ENCODE peak calls at places on chromosomes 12 and 14, in seven cellular contexts. S is psoas muscle, Y is tibial nerve, R is A549, C is tibial artery, H is coronary artery, V is adrenal gland. N is an unnamed sample.

GRCh38 chr14:44154889-44155288 is 352.2 kb downstream of the FSCB start:
- DNase-seq in S (no peak), Y (no peak), R (no peak), C (no peak), H (no peak), V (no peak), N (no peak)

GRCh38 chr12:2243275-2243674 is 190.5 kb downstream of the CACNA1C start:
- DNase-seq in S (no peak), Y (no peak), R (no peak), C (no peak), H (no peak), V (no peak), N (no peak)

GRCh38 chr12:96907681-96908163 is 665 bp downstream of the NEDD1 start:
- DNase-seq in S (no peak), Y (no peak), R (peak; percentile 13), C (no peak), H (no peak), V (peak; percentile 14), N (peak; percentile 20)

GRCh38 chr14:49904270-49904669 is 11.4 kb downstream of the ARF6 start:
- DNase-seq in S (no peak), Y (no peak), R (no peak), C (no peak), H (no peak), V (no peak), N (no peak)

GRCh38 chr14:33457617-33458016 is 493.3 kb downstream of the EGLN3 start:
- DNase-seq in S (no peak), Y (no peak), R (no peak), C (no peak), H (no peak), V (no peak), N (peak; percentile 54)

GRCh38 chr12:54411398-54412241 is 7.4 kb downstream of the ITGA5 start:
- DNase-seq in S (peak; percentile 83), Y (peak; percentile 49), R (no peak), C (peak; percentile 91), H (no peak), V (peak; percentile 94), N (peak; percentile 91)

GRCh38 chr12:7439579-7440505 is 4.1 kb downstream of the CD163L1 start:
- DNase-seq in S (no peak), Y (no peak), R (peak; percentile 53), C (no peak), H (no peak), V (peak; percentile 17), N (peak; percentile 18)

GRCh38 chr12:29164477-29165163 is 15.5 kb downstream of the FAR2 start:
- DNase-seq in S (no peak), Y (no peak), R (no peak), C (no peak), H (no peak), V (no peak), N (peak; percentile 81)

GRCh38 chr12:131831021-131831571 is 2.9 kb downstream of the MMP17 start:
- DNase-seq in S (no peak), Y (no peak), R (no peak), C (peak; percentile 66), H (no peak), V (no peak), N (no peak)

GRCh38 chr12:10737249-10737648 is 14.1 kb upstream of the YBX3 start:
- DNase-seq in S (no peak), Y (no peak), R (no peak), C (no peak), H (no peak), V (no peak), N (no peak)

GRCh38 chr14:74296037-74296467 is 6.7 kb downstream of the ABCD4 start:
- DNase-seq in S (no peak), Y (no peak), R (no peak), C (no peak), H (no peak), V (no peak), N (no peak)

GRCh38 chr12:45268672-45269406 is 52.9 kb downstream of the ANO6 start:
- DNase-seq in S (peak; percentile 80), Y (peak; percentile 61), R (peak; percentile 35), C (peak; percentile 91), H (peak; percentile 86), V (peak; percentile 90), N (peak; percentile 76)

GRCh38 chr12:106585237-106585834 is 2.5 kb downstream of the RFX4 start:
- DNase-seq in S (no peak), Y (no peak), R (no peak), C (no peak), H (no peak), V (no peak), N (no peak)

GRCh38 chr14:69640931-69641330 is 29.5 kb downstream of the SUSD6 start:
- DNase-seq in S (no peak), Y (no peak), R (no peak), C (no peak), H (no peak), V (no peak), N (no peak)

GRCh38 chr12:47686645-47687240 is 19.1 kb downstream of the RPAP3 start:
- DNase-seq in S (no peak), Y (no peak), R (peak; percentile 53), C (no peak), H (no peak), V (peak; percentile 26), N (peak; percentile 60)

GRCh38 chr12:68784015-68784414 is 24.0 kb upstream of the MDM2 start:
- DNase-seq in S (no peak), Y (no peak), R (no peak), C (no peak), H (no peak), V (peak; percentile 23), N (no peak)

GRCh38 chr12:52360106-52360662 is 7.1 kb downstream of the KRT85 start:
- DNase-seq in S (no peak), Y (no peak), R (no peak), C (peak; percentile 20), H (no peak), V (no peak), N (no peak)

GRCh38 chr12:12673296-12673695 is 22.7 kb downstream of the GPR19 start:
- DNase-seq in S (no peak), Y (no peak), R (no peak), C (no peak), H (no peak), V (no peak), N (no peak)

GRCh38 chr12:92155733-92156132 is 10.1 kb upstream of the BTG1 start:
- DNase-seq in S (no peak), Y (no peak), R (no peak), C (no peak), H (no peak), V (no peak), N (no peak)

GRCh38 chr12:92151916-92152315 is 6.3 kb upstream of the BTG1 start:
- DNase-seq in S (no peak), Y (no peak), R (no peak), C (no peak), H (no peak), V (no peak), N (no peak)

GRCh38 chr12:92158711-92159534 is 13.3 kb upstream of the BTG1 start:
- DNase-seq in S (no peak), Y (no peak), R (no peak), C (no peak), H (no peak), V (no peak), N (no peak)

GRCh38 chr12:92156139-92156538 is 10.5 kb upstream of the BTG1 start:
- DNase-seq in S (no peak), Y (no peak), R (no peak), C (no peak), H (no peak), V (no peak), N (no peak)

GRCh38 chr12:92156704-92157395 is 11.2 kb upstream of the BTG1 start:
- DNase-seq in S (no peak), Y (no peak), R (no peak), C (no peak), H (no peak), V (no peak), N (no peak)
- H3K27ac ChIP-seq in S (no peak overlapping the region), Y (no peak overlapping the region), R (no peak overlapping the region), C (no peak overlapping the region), H (no peak overlapping the region), V (no peak overlapping the region), N (no peak overlapping the region)

DNA sequence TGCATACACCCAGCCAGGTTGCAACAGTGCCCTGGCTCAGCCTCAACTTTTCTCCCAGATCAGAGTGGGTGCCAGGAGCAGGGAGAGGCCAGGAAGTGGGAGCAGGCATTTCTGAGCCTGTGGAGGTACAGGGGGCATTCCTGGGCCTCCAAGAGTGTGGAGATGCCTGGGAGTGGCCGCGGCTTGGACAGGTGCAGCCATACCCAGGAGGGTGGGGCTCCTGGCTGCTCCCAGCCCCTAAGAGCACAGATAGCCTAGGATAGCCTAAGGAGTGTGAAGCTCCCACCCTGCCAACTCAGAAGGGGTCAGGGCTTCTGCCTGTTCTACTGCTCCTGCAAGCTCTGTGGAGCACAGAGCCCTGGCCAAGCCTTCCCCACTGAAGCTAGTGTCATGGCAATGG is 543.4 kb downstream of the RPL10L start:
- DNase-seq in S (no peak), Y (no peak), R (no peak), C (no peak), H (no peak), V (no peak), N (no peak)
- TF ChIP-seq CTCF in S (no peak), Y (no peak), R (no peak), C (no peak), H (no peak), V (no peak), N (no peak)

GRCh38 chr12:49647280-49647679 is 23.9 kb downstream of the PRPF40B start:
- DNase-seq in S (no peak), Y (no peak), R (no peak), C (no peak), H (no peak), V (no peak), N (no peak)

GRCh38 chr12:49645151-49646039 is 22.0 kb downstream of the PRPF40B start:
- DNase-seq in S (no peak), Y (no peak), R (no peak), C (no peak), H (no peak), V (no peak), N (no peak)

GRCh38 chr12:49646331-49646830 is 23.0 kb downstream of the PRPF40B start:
- DNase-seq in S (no peak), Y (no peak), R (no peak), C (no peak), H (no peak), V (no peak), N (no peak)

GRCh38 chr12:49647827-49648721 is 24.7 kb downstream of the PRPF40B start:
- DNase-seq in S (no peak), Y (no peak), R (no peak), C (no peak), H (no peak), V (no peak), N (no peak)

GRCh38 chr12:49646871-49647270 is 23.5 kb downstream of the PRPF40B start:
- DNase-seq in S (no peak), Y (no peak), R (no peak), C (no peak), H (no peak), V (no peak), N (no peak)
- H3K27ac ChIP-seq in S (no peak overlapping the region), Y (peak overlapping the region; percentile 81), R (no peak overlapping the region), C (peak overlapping the region; percentile 71), H (peak overlapping the region; percentile 75), V (peak overlapping the region; percentile 7), N (peak overlapping the region; percentile 45)

DNA sequence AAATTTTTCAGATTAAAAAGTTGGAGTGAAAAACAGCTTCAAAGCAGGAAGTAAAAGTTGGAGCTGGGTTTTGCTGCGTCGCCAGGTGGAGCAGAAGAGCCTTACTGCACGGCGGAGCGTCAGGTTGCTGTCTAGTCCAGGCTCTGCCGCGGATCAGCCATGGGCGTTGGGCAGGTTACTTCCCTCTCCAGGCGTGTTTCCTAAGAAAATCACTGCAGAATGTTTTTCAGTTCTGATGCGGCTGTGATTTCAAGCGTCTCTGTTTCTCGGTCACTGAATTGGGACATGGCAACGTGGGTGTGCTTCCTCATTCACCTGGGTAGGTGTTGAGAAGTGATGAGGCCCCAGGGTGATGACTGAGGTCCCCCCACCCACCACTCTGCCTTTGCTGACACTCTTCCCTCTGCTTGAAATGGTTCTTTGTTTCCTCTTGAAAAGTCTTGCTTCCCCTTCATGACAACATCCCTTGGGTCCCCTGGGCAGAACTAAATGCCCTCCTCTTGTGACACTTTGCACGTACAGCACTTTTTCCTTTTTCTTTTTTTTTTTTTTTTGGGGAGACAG is 7.6 kb downstream of the EVL start:
- DNase-seq in S (no peak), Y (no peak), R (no peak), C (no peak), H (no peak), V (peak; percentile 16), N (no peak)
- TF ChIP-seq CTCF in S (no peak), Y (no peak), R (no peak), C (no peak), H (no peak), V (no peak), N (no peak)